ENCODE peak calls at places on chromosomes 2 and 18, in seven cellular contexts. G is OCI-LY7, L is SK-N-SH, M is H1, J is HCT116, H is fibroblast of lung, P is H9. S is an unnamed sample.

GRCh38 chr2:158686166-158686792 is 108.8 kb upstream of the DAPL1 start:
- DNase-seq in P (no peak), H (peak; percentile 19), L (peak; percentile 36), J (no peak), M (no peak), G (no peak), S (no peak)

GRCh38 chr18:49731860-49732311 is 81.4 kb downstream of the ACAA2 start:
- DNase-seq in M (no peak), L (no peak), G (no peak), H (no peak), P (no peak), J (no peak), S (peak; percentile 55)

GRCh38 chr18:24063121-24063731 is 48.7 kb downstream of the TTC39C start:
- DNase-seq in J (peak; percentile 27), G (no peak), M (no peak), L (no peak), P (no peak), H (peak; percentile 62), S (no peak)

GRCh38 chr2:62410926-62411456 is 95.0 kb downstream of the TMEM17 start:
- DNase-seq in P (no peak), G (no peak), L (no peak), M (peak; percentile 61), H (no peak), J (no peak), S (peak; percentile 75)

GRCh38 chr2:177245010-177245422 is 19.5 kb downstream of the NFE2L2 start:
- DNase-seq in J (peak; percentile 64), H (peak; percentile 66), P (no peak), M (no peak), L (no peak), G (no peak), S (peak; percentile 75)

GRCh38 chr2:205585451-205586045 is 96.8 kb upstream of the NRP2 start:
- DNase-seq in G (no peak), H (no peak), M (no peak), L (peak; percentile 38), J (no peak), P (no peak), S (no peak)

GRCh38 chr2:127085260-127085666 is 21.7 kb downstream of the BIN1 start:
- DNase-seq in L (no peak), H (no peak), G (no peak), J (no peak), M (no peak), P (no peak), S (peak; percentile 81)

GRCh38 chr2:27217173-27218121 is at the start of gene CAD:
- DNase-seq in J (peak; percentile 56), M (peak; percentile 91), H (peak; percentile 80), L (peak; percentile 99), G (peak; percentile 93), P (peak; percentile 86), S (peak; percentile 78)

GRCh38 chr2:21268871-21269224 is 145.1 kb downstream of the TDRD15 start:
- DNase-seq in G (no peak), J (no peak), L (no peak), P (no peak), H (no peak), M (no peak), S (no peak)
- H3K27ac ChIP-seq in G (no peak overlapping the region), J (no peak overlapping the region), L (no peak overlapping the region), P (no peak overlapping the region), H (no peak overlapping the region), M (no peak overlapping the region), S (no peak overlapping the region)

DNA sequence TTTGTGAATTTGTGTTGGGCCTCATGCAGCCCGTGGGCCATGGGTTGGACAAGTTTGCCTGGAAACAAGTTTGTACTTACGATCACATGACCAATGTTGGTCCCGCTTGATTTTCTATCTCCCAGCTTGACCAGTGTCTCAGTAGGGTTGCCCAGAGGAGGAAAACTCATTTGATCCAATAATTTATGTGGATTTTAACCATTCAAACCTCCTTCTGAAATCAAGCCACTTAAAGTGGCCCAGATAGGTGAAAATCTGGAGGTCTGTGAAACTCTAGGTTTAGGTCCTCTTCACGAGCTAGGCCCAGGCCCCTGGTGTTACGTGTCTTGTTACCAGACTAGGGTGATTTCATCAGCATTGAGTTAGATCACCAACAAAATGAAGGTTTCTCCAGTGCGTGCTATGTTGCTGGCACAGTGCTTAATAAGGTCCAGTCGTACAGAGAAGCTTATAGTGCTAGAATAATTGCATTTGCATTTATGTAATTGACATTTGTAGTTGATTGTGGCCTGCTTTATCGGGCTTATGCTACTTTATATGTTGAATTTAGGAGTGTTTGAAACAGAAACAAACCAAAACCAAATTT is 4.4 kb downstream of the ACTR2 start:
- DNase-seq in M (no peak), G (no peak), H (peak; percentile 62), L (no peak), J (no peak), P (no peak), S (no peak)
- H4K20me1 ChIP-seq in M (peaks cover 6% of the 10 kb centered on the region), G (peaks cover 27% of the 10 kb centered on the region), H (no peaks in the 10 kb centered on the region), L (peaks cover 77% of the 10 kb centered on the region), J (peaks cover 2% of the 10 kb centered on the region), P (no peaks in the 10 kb centered on the region), S (peaks cover 65% of the 10 kb centered on the region)

GRCh38 chr18:61731169-61731568 is 161.6 kb downstream of the RNF152 start:
- DNase-seq in H (peak; percentile 71), M (no peak), G (no peak), J (no peak), P (no peak), L (no peak), S (no peak)
- H3K27ac ChIP-seq in H (no peak overlapping the region), M (no peak overlapping the region), G (no peak overlapping the region), J (no peak overlapping the region), P (no peak overlapping the region), L (no peak overlapping the region), S (no peak overlapping the region)

GRCh38 chr2:101736861-101737291 is 39.4 kb downstream of the MAP4K4 start:
- DNase-seq in M (no peak), J (no peak), G (no peak), H (peak; percentile 82), L (no peak), P (no peak), S (no peak)
- H4K20me1 ChIP-seq in M (peaks cover 36% of the 10 kb centered on the region), J (peaks cover 10% of the 10 kb centered on the region), G (peaks cover 50% of the 10 kb centered on the region), H (peaks cover 4% of the 10 kb centered on the region), L (peaks cover 94% of the 10 kb centered on the region), P (no peaks in the 10 kb centered on the region), S (peaks cover 57% of the 10 kb centered on the region)

DNA sequence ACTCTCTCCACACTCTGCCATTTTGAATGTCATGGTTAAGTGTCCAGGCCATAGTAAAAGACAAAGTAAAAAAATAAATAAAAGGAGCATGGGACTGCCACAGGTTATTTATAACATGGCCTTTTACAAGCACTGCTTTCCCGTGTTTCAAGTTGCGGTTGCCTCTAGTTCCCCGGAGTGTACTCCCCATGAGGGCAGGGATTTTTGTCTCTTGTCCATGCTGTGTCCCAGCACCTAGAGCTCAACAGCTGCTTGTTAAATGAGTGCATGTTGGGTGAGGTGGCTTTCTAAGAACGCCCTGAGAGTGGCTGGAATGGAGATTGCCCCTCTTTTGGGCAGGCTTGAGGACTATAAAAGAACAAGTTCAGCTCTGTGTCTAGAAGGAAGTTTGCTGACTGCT is 8.4 kb downstream of the CAVIN2 start:
- DNase-seq in P (no peak), H (no peak), J (no peak), M (no peak), G (no peak), L (no peak), S (no peak)
- H3K27ac ChIP-seq in P (no peak overlapping the region), H (no peak overlapping the region), J (no peak overlapping the region), M (no peak overlapping the region), G (no peak overlapping the region), L (no peak overlapping the region), S (no peak overlapping the region)

S was measured in PC-9.